ENCODE peak calls at places on chromosomes 12 and 14, in ten cellular contexts. W is IMR-90; S is foreskin fibroblast; F is GM06990; H is lower lobe of right lung; J is HepG2; K is neuronal stem cell; M is upper lobe of right lung; V is ovary; P is CD4-positive, alpha-beta memory T cell. Q is an unnamed sample.

GRCh38 chr12:58046281-58046680 is 104.9 kb downstream of the ATP23 start:
- DNase-seq in M (no peak), K (no peak), W (no peak), J (no peak), V (no peak), F (no peak), S (no peak), P (no peak), H (no peak), Q (peak; percentile 33)

GRCh38 chr12:113467514-113468364 is 3.9 kb downstream of the LHX5 start:
- DNase-seq in V (no peak), M (peak; percentile 64), J (no peak), H (no peak), P (no peak), F (no peak), W (no peak), K (no peak), S (no peak), Q (no peak)

GRCh38 chr14:75168586-75169335 is 7.7 kb downstream of the TMED10 start:
- DNase-seq in F (no peak), K (no peak), J (no peak), W (peak; percentile 64), V (no peak), M (no peak), H (no peak), P (no peak), S (no peak), Q (no peak)

GRCh38 chr12:115895247-115895646 is 382.2 kb downstream of the MED13L start:
- DNase-seq in P (no peak), V (no peak), J (no peak), K (no peak), F (no peak), M (no peak), H (no peak), W (no peak), S (no peak), Q (peak; percentile 6)

GRCh38 chr12:78181544-78182162 is 351.0 kb downstream of the NAV3 start:
- DNase-seq in W (peak; percentile 48), F (no peak), M (no peak), S (no peak), J (peak; percentile 2), V (no peak), H (no peak), P (no peak), K (no peak), Q (peak; percentile 38)

GRCh38 chr14:56195727-56196126 is 77.5 kb downstream of the PELI2 start:
- DNase-seq in K (no peak), F (peak; percentile 43), P (no peak), W (peak; percentile 58), S (peak; percentile 68), M (no peak), J (no peak), H (no peak), V (peak; percentile 28), Q (peak; percentile 75)

GRCh38 chr12:118297284-118297683 is 75.4 kb downstream of the TAOK3 start:
- DNase-seq in M (no peak), F (no peak), W (no peak), J (no peak), V (no peak), P (no peak), H (no peak), S (no peak), K (no peak), Q (no peak)

GRCh38 chr12:12384601-12385321 is 27.9 kb downstream of the BORCS5 start:
- DNase-seq in M (no peak), V (no peak), S (no peak), P (peak; percentile 47), J (peak; percentile 88), K (no peak), W (no peak), H (no peak), F (no peak), Q (no peak)

GRCh38 chr12:19624401-19624930 is 185.2 kb downstream of the AEBP2 start:
- DNase-seq in W (no peak), J (no peak), F (no peak), M (no peak), K (no peak), V (no peak), H (no peak), P (no peak), S (no peak), Q (no peak)

GRCh38 chr12:82529954-82530353 is 156.8 kb upstream of the TMTC2 start:
- DNase-seq in H (no peak), F (no peak), K (no peak), P (no peak), M (no peak), W (no peak), V (no peak), J (no peak), S (no peak), Q (no peak)

GRCh38 chr14:30240685-30241084 is 313.0 kb upstream of the PRKD1 start:
- DNase-seq in W (peak; percentile 37), J (no peak), H (no peak), S (peak; percentile 59), M (no peak), F (no peak), V (no peak), P (no peak), K (no peak), Q (peak; percentile 67)

GRCh38 chr14:54175298-54175942 is 218.8 kb upstream of the BMP4 start:
- DNase-seq in S (peak; percentile 60), M (no peak), H (no peak), F (no peak), K (peak; percentile 73), P (peak; percentile 22), J (peak; percentile 89), W (peak; percentile 73), V (peak; percentile 46), Q (peak; percentile 77)

GRCh38 chr14:39581474-39581873 is 149.2 kb upstream of the FBXO33 start:
- DNase-seq in H (no peak), S (no peak), P (peak; percentile 6), W (no peak), F (no peak), J (no peak), M (no peak), K (no peak), V (no peak), Q (peak; percentile 19)

GRCh38 chr12:79203103-79203502 is 338.5 kb downstream of the SYT1 start:
- DNase-seq in F (no peak), J (no peak), M (no peak), V (no peak), K (no peak), W (no peak), S (no peak), P (no peak), H (no peak), Q (no peak)
- H3K4me3 ChIP-seq in F (no peak overlapping the region), J (no peak overlapping the region), M (no peak overlapping the region), V (no peak overlapping the region), K (no peak overlapping the region), W (no peak overlapping the region), S (no peak overlapping the region), P (no peak overlapping the region), H (no peak overlapping the region), Q (no peak overlapping the region)

GRCh38 chr12:106224392-106224706 is 23.5 kb downstream of the CKAP4 start:
- DNase-seq in J (no peak), V (no peak), H (no peak), M (no peak), F (no peak), P (no peak), S (no peak), W (no peak), K (no peak), Q (no peak)
- H3K4me3 ChIP-seq in J (no peak overlapping the region), V (no peak overlapping the region), H (no peak overlapping the region), M (no peak overlapping the region), F (no peak overlapping the region), P (no peak overlapping the region), S (no peak overlapping the region), W (no peak overlapping the region), K (no peak overlapping the region), Q (no peak overlapping the region)

GRCh38 chr12:75097003-75097402 is 112.6 kb downstream of the KCNC2 start:
- DNase-seq in P (no peak), M (no peak), W (no peak), V (no peak), S (no peak), K (no peak), H (no peak), J (no peak), F (no peak), Q (no peak)
- H3K4me3 ChIP-seq in P (no peak overlapping the region), M (no peak overlapping the region), W (no peak overlapping the region), V (no peak overlapping the region), S (no peak overlapping the region), K (no peak overlapping the region), H (no peak overlapping the region), J (no peak overlapping the region), F (no peak overlapping the region), Q (no peak overlapping the region)

DNA sequence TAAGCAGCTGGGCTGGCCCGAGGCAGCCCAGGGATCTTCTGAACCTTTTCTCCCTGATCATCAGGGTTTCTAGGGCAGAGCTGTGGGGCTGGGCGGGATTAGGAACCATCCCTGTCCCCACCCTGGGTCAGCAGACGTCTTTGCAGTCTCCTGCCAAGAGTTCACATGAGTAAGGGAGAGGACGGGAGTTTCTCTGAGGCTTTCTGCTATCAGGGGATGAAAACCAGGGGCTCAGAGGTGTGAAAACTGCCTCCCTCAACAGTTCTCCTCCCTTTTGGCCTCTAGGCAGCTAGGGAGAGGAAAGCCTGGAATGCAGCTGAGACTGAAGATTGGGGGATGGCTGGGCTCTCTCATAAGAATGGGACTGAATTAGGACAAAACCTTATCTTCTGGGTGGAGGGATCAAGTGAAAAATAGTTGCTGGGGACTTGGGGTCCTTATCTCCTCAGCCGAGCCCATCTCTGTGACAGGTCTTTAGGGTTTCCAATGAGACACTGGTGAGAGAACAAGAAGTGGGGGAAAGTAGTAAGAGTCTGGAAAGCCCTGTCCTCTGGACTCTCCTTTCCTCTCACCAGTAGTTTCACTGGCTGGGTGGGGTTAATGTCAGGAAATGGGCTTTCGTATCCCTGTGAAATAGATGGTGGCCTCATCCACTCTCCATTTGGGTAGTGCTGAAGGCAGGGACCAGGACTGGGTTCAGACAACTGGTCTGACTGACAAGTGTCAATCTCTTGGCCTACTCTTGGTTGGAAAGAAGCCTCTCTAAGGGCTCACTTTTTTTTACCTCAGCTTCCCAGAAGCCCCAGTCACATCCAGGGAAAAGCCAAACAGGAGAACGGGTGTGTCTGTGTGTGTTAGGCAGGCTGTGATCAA is 7.7 kb downstream of the ZNF385A start:
- DNase-seq in V (no peak), H (no peak), J (no peak), S (no peak), K (no peak), F (no peak), M (no peak), P (no peak), W (no peak), Q (no peak)
- H3K4me3 ChIP-seq in V (no peak overlapping the region), H (no peak overlapping the region), J (no peak overlapping the region), S (no peak overlapping the region), K (no peak overlapping the region), F (no peak overlapping the region), M (no peak overlapping the region), P (no peak overlapping the region), W (no peak overlapping the region), Q (no peak overlapping the region)

DNA sequence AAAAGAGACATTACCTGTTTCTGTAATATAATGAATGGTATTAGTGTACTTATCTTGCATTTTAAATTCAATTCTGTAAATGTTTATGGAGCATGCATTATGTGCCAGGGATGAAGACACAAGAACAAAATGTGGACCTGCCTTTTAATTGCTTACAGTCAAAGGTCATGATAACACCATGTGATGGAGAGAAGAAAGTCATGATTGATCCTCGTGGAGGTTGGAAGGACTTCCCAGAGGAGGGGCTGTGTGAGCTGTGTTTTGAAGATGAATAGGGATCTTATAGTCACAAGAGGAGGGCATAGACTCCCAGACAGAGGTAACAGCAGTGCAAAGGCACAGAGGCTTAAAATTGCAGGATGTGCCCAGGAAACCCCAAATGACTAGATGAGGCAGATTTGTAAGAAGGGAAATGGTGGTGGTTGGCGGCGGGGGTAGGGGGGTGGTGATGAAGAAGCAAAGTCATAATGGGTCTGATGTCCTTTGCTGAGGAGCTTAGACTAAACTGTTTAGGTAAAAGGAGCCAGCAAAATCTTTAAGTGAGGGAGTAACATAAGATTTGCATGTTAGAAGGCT is 151.5 kb downstream of the PRKCH start:
- DNase-seq in W (peak; percentile 24), J (no peak), P (peak; percentile 61), F (peak; percentile 26), V (no peak), M (no peak), K (no peak), H (no peak), S (peak; percentile 53), Q (peak; percentile 69)
- H3K4me3 ChIP-seq in W (no peak overlapping the region), J (no peak overlapping the region), P (peak overlapping the region; percentile 49), F (no peak overlapping the region), V (no peak overlapping the region), M (no peak overlapping the region), K (no peak overlapping the region), H (no peak overlapping the region), S (no peak overlapping the region), Q (no peak overlapping the region)